ENCODE peak calls at places on chromosomes 1 and 21, in four cellular contexts. K is PC-3, J is fibroblast of lung, G is H9. Q is an unnamed sample.

GRCh38 chr1:182066934-182067333 is 5.4 kb upstream of the ZNF648 start:
- DNase-seq in K (no peak), G (no peak), J (no peak), Q (no peak)

GRCh38 chr1:230109871-230110667 is 43.0 kb downstream of the GALNT2 start:
- DNase-seq in G (no peak), J (peak; percentile 32), K (no peak), Q (no peak)

GRCh38 chr21:45974073-45975016 is 7.2 kb upstream of the COL6A1 start:
- DNase-seq in K (peak; percentile 74), J (peak; percentile 84), G (peak; percentile 69), Q (no peak)

GRCh38 chr21:28579986-28580550 is 412.6 kb downstream of the LTN1 start:
- DNase-seq in K (no peak), J (no peak), G (peak; percentile 55), Q (no peak)

GRCh38 chr1:216531308-216532239 is 108.3 kb upstream of the USH2A start:
- DNase-seq in J (peak; percentile 61), K (peak; percentile 46), G (no peak), Q (no peak)

GRCh38 chr1:64542118-64542517 is 72.2 kb downstream of the CACHD1 start:
- DNase-seq in G (no peak), K (no peak), J (no peak), Q (no peak)

GRCh38 chr1:185353124-185353523 is 36.1 kb upstream of the IVNS1ABP start:
- DNase-seq in J (no peak), G (no peak), K (no peak), Q (no peak)

GRCh38 chr1:240883490-240883889 is 271.5 kb upstream of the GREM2 start:
- DNase-seq in G (no peak), K (no peak), J (no peak), Q (no peak)

GRCh38 chr1:94792473-94792875 is 27.7 kb upstream of the SLC44A3 start:
- DNase-seq in G (no peak), K (peak; percentile 72), J (peak; percentile 27), Q (no peak)

GRCh38 chr1:222071313-222071886 is 329.5 kb upstream of the DUSP10 start:
- DNase-seq in J (peak; percentile 43), G (no peak), K (no peak), Q (no peak)

GRCh38 chr1:18211764-18212163 is 104.2 kb downstream of the IGSF21 start:
- DNase-seq in G (no peak), J (no peak), K (no peak), Q (no peak)

GRCh38 chr1:24203404-24203803 is 16.3 kb upstream of the IFNLR1 start:
- DNase-seq in K (peak; percentile 90), J (no peak), G (no peak), Q (no peak)

GRCh38 chr1:8822383-8823294 is 5.2 kb upstream of the RERE start:
- DNase-seq in K (peak; percentile 93), G (no peak), J (peak; percentile 94), Q (no peak)

GRCh38 chr1:209063816-209064664 is 519.5 kb upstream of the CAMK1G start:
- DNase-seq in J (no peak), K (no peak), G (no peak), Q (no peak)

GRCh38 chr1:62301726-62302390 is 17.4 kb downstream of the KANK4 start:
- DNase-seq in G (no peak), J (no peak), K (no peak), Q (no peak)

GRCh38 chr1:101121515-101121914 is 95.9 kb upstream of the DPH5 start:
- DNase-seq in G (no peak), K (no peak), J (no peak), Q (no peak)

GRCh38 chr1:905811-906531 is 17.8 kb upstream of the SAMD11 start:
- DNase-seq in J (no peak), K (no peak), G (peak; percentile 24), Q (no peak)

GRCh38 chr1:111882986-111883560 is 106.4 kb downstream of the KCND3 start:
- DNase-seq in J (no peak), G (no peak), K (no peak), Q (no peak)

GRCh38 chr1:204447220-204447619 is 35.6 kb upstream of the PPP1R15B start:
- DNase-seq in G (no peak), J (no peak), K (no peak), Q (no peak)

GRCh38 chr1:204447736-204448135 is 36.1 kb upstream of the PPP1R15B start:
- DNase-seq in J (no peak), K (no peak), G (no peak), Q (no peak)

GRCh38 chr1:204448991-204449390 is 37.4 kb upstream of the PPP1R15B start:
- DNase-seq in J (no peak), K (no peak), G (no peak), Q (no peak)

GRCh38 chr1:204449631-204450280 is 38.1 kb upstream of the PPP1R15B start:
- DNase-seq in K (no peak), G (no peak), J (no peak), Q (no peak)

DNA sequence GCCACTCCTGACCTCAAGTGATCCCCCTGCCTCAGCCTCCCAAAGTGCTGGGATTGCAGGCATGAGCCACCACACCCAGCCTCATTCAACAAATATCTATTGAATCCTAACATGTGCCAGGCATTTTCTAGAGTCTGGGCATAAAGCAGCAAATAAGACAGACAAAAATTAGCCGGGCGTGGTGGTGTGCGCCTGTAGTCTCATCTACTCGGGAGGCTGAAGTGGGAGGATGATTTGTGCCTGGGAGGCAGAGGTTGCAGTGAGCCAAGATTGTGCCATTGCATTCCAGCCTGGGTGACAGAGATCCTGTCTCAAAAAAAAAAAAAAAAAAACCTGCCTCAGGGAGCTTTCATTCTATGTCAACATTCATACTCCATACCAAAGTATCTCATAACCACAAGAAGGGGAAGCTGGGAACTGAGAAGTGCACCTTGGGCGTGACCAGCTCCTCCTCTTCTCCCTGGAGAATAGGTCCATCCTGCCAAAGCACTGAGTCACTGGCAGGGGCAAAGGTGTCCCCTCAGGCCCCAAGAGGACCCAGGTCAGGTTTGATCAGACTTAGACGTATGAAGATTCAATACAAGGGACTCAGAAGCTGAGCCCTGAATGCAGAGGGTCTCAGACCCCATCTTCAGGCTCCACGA is 36.8 kb upstream of the PPP1R15B start:
- DNase-seq in K (peak; percentile 98), G (no peak), J (no peak), Q (no peak)
- H3K9ac ChIP-seq in K (no peak overlapping the region), G (no peak overlapping the region), J (no peak overlapping the region), Q (no peak overlapping the region)

GRCh38 chr1:234877761-234878160 is 250.9 kb downstream of the TOMM20 start:
- DNase-seq in J (no peak), G (no peak), K (no peak), Q (no peak)

GRCh38 chr1:234878288-234878687 is 250.3 kb downstream of the TOMM20 start:
- DNase-seq in K (no peak), J (no peak), G (no peak), Q (no peak)

GRCh38 chr1:234874291-234875288 is 254.0 kb downstream of the TOMM20 start:
- DNase-seq in J (no peak), G (no peak), K (no peak), Q (no peak)

GRCh38 chr1:234875328-234875952 is 253.2 kb downstream of the TOMM20 start:
- DNase-seq in J (no peak), G (no peak), K (no peak), Q (no peak)

DNA sequence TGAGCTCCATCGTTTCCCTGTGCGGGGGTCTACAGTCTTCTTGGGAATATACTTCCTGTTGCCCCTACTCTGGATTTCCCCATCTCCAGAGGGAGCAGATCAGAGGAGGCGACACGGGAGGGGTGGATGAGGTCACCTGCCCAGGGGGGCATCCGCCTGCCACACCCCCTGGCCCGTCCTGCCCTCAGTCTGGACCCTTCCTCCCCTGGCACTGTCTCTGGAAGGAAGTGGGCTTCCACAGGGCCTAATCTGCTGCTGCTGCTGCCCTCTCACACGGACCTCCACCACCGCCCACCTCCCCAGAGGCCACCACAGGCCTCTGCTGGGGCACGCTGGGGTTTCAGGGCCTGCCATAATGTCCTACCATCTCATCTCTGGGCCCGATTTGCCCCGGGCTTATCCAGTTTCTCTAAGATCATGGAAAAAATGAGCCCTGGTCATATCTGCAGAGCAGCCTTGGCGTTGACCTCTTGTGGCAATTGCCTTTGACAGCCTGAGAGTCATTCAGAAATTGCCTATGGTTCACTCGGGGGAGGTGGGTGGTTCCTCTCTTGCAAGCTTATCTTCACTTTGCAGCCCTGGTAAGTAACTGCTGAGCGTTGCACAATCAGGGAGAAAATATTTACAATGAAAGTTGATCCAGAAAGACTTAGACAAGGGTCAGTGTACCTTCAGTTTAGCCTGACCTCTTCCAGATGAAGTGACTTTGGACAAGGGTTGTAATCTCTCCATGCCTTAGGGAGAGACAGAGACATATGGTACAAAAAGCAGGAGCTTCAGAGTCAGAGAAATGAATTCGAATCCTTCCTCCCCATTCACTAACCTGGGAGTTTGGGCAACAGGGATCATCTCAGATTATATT is 252.5 kb downstream of the TOMM20 start:
- DNase-seq in K (peak; percentile 49), J (peak; percentile 68), G (no peak), Q (no peak)
- H2AFZ ChIP-seq in K (no peak overlapping the region), J (no peak overlapping the region), G (no peak overlapping the region), Q (peak overlapping the region; percentile 22)

DNA sequence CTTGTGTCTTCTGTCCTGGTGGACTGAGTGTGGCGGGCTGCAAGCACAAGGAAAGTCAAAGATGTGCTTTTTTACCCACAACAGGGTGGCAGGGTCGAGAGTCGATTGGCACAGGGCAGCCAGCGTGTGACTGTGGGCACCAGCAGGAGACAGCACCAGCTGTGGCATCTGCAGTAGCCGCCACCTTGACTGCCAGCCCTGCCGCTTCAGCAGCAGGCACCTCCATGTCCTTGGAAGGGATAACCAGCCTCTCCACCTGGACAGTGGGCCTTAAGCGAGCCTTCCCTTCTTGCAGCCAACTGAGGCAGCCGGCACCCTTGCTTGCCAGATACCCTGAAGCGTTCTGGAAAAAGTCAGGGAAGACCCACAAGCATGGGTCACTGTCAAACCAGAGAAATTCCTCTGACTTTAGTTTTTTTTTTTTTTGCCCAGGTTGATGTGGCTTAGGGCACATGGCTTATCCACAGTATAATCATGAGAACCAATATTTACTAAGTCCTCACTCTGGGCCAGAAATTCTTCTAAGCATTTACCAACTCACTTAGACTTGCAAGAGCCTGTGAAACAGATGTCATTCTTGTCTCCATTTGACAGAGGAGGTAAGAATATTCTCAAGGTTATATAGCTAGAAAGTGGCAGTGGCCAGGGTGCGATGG is 30.1 kb upstream of the PTGFRN start:
- DNase-seq in J (no peak), K (no peak), G (no peak), Q (no peak)
- H3K4me2 ChIP-seq in J (no peak overlapping the region), K (no peak overlapping the region), G (peak overlapping the region; percentile 58), Q (no peak overlapping the region)

DNA sequence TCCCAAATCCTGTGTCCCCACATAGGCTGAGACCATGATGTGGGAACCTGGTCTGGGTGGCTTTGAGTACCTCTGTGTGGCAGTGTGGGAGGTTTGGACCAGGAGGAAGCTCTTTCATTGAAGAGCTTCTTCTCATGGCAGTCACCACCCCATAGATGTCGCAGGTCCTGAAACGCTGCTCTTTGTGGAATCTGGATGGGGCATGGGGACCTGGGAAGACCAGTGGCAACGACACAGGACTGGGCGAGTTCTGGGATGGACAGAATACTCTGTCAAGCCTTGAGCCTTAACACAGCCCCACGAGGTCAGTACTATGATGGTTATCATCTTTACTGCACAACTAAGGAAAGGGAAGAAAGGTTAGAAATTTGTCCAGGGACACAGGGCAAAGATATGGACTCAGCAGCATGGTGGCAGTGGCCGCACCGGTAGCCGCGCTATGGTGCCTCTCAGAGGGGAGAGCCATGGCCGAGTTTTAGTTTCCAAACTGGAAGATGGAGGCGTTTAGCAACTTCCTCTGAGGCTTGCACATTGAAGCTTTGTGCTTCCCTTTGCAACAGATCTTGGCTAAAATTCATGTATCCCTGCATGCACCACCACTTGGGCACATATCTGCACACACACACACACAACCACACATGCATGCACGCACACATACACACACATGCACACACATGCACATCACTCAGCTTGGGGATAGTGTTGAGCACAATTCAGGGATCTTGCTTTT is 117.7 kb upstream of the C1orf174 start:
- DNase-seq in J (no peak), G (no peak), K (no peak), Q (no peak)
- H3K9ac ChIP-seq in J (no peak overlapping the region), G (no peak overlapping the region), K (no peak overlapping the region), Q (no peak overlapping the region)

GRCh38 chr1:98053471-98054366 is 132.9 kb upstream of the DPYD start:
- DNase-seq in J (peak; percentile 75), G (peak; percentile 81), K (peak; percentile 87), Q (peak; percentile 74)
- H2AFZ ChIP-seq in J (peak overlapping the region; percentile 96), G (no peak overlapping the region), K (peak overlapping the region; percentile 93), Q (peak overlapping the region; percentile 94)

Q was measured in neuronal stem cell.